ENCODE peak calls at places on chromosomes 11 and 22, in four cellular contexts. One of them, this sample, is unnamed.

GRCh38 chr11:8081591-8082021 is 595 bp downstream of the TUB start:
- DNase-seq in NB4: no peak
- DNase-seq in fibroblast of lung: peak; percentile 21
- DNase-seq in LNCaP clone FGC: no peak
- DNase-seq in this sample: no peak

GRCh38 chr11:88480217-88480616 is 142.7 kb upstream of the CTSC start:
- DNase-seq in NB4: no peak
- DNase-seq in fibroblast of lung: peak; percentile 75
- DNase-seq in LNCaP clone FGC: no peak
- DNase-seq in this sample: peak; percentile 69

GRCh38 chr11:122440783-122441701 is 214.5 kb upstream of the UBASH3B start:
- DNase-seq in NB4: peak; percentile 52
- DNase-seq in fibroblast of lung: peak; percentile 48
- DNase-seq in LNCaP clone FGC: no peak
- DNase-seq in this sample: no peak

GRCh38 chr11:2691991-2692841 is 7.6 kb downstream of the KCNQ1OT1 start:
- DNase-seq in NB4: no peak
- DNase-seq in fibroblast of lung: no peak
- DNase-seq in LNCaP clone FGC: no peak
- DNase-seq in this sample: peak; percentile 49

GRCh38 chr22:40076702-40077645 is 82.2 kb downstream of the FAM83F start:
- DNase-seq in NB4: peak; percentile 8
- DNase-seq in fibroblast of lung: peak; percentile 36
- DNase-seq in LNCaP clone FGC: no peak
- DNase-seq in this sample: no peak

GRCh38 chr11:47642099-47642855 is at the start of gene MTCH2:
- DNase-seq in NB4: peak; percentile 98
- DNase-seq in fibroblast of lung: peak; percentile 98
- DNase-seq in LNCaP clone FGC: peak; percentile 89
- DNase-seq in this sample: peak; percentile 97

GRCh38 chr11:44559207-44559943 is 6.1 kb upstream of the CD82 start:
- DNase-seq in NB4: peak; percentile 82
- DNase-seq in fibroblast of lung: no peak
- DNase-seq in LNCaP clone FGC: no peak
- DNase-seq in this sample: no peak

GRCh38 chr11:134050541-134051383 is 18.1 kb upstream of the JAM3 start:
- DNase-seq in NB4: peak; percentile 70
- DNase-seq in fibroblast of lung: peak; percentile 56
- DNase-seq in LNCaP clone FGC: no peak
- DNase-seq in this sample: peak; percentile 68

GRCh38 chr11:8068605-8069221 is 12.3 kb upstream of the TUB start:
- DNase-seq in NB4: no peak
- DNase-seq in fibroblast of lung: peak; percentile 92
- DNase-seq in LNCaP clone FGC: peak; percentile 46
- DNase-seq in this sample: peak; percentile 64

GRCh38 chr22:46263208-46263575 is at the start of gene PKDREJ:
- DNase-seq in NB4: no peak
- DNase-seq in fibroblast of lung: no peak
- DNase-seq in LNCaP clone FGC: no peak
- DNase-seq in this sample: no peak

GRCh38 chr22:45503816-45504702 is 1.4 kb downstream of the FBLN1 start:
- DNase-seq in NB4: peak; percentile 68
- DNase-seq in fibroblast of lung: peak; percentile 63
- DNase-seq in LNCaP clone FGC: no peak
- DNase-seq in this sample: peak; percentile 57

GRCh38 chr22:20434264-20434751 is 3.3 kb downstream of the SCARF2 start:
- DNase-seq in NB4: no peak
- DNase-seq in fibroblast of lung: no peak
- DNase-seq in LNCaP clone FGC: no peak
- DNase-seq in this sample: no peak

GRCh38 chr22:35835267-35835997 is 117.8 kb downstream of the APOL5 start:
- DNase-seq in NB4: no peak
- DNase-seq in fibroblast of lung: no peak
- DNase-seq in LNCaP clone FGC: no peak
- DNase-seq in this sample: peak; percentile 62

GRCh38 chr11:65899356-65900124 is 648 bp downstream of the FOSL1 start:
- DNase-seq in NB4: peak; percentile 91
- DNase-seq in fibroblast of lung: peak; percentile 71
- DNase-seq in LNCaP clone FGC: no peak
- DNase-seq in this sample: no peak

GRCh38 chr11:76642341-76642740 is 28.2 kb downstream of the LRRC32 start:
- DNase-seq in NB4: no peak
- DNase-seq in fibroblast of lung: no peak
- DNase-seq in LNCaP clone FGC: no peak
- DNase-seq in this sample: no peak

GRCh38 chr11:131447268-131447667 is 76.9 kb downstream of the NTM start:
- DNase-seq in NB4: no peak
- DNase-seq in fibroblast of lung: no peak
- DNase-seq in LNCaP clone FGC: no peak
- DNase-seq in this sample: no peak

GRCh38 chr11:100630898-100631297 is 56.2 kb upstream of the ARHGAP42 start:
- DNase-seq in NB4: no peak
- DNase-seq in fibroblast of lung: no peak
- DNase-seq in LNCaP clone FGC: no peak
- DNase-seq in this sample: no peak

GRCh38 chr11:2581151-2581930 is 118.5 kb downstream of the KCNQ1OT1 start:
- DNase-seq in NB4: no peak
- DNase-seq in fibroblast of lung: no peak
- DNase-seq in LNCaP clone FGC: no peak
- DNase-seq in this sample: no peak

GRCh38 chr22:18000441-18001039 is 23.8 kb downstream of the MICAL3 start:
- DNase-seq in NB4: peak; percentile 25
- DNase-seq in fibroblast of lung: no peak
- DNase-seq in LNCaP clone FGC: no peak
- DNase-seq in this sample: peak; percentile 27

GRCh38 chr11:43555811-43556210 is 124.7 kb upstream of the HSD17B12 start:
- DNase-seq in NB4: no peak
- DNase-seq in fibroblast of lung: peak; percentile 58
- DNase-seq in LNCaP clone FGC: no peak
- DNase-seq in this sample: peak; percentile 6

GRCh38 chr11:45994421-45995341 is 72.2 kb downstream of the LARGE2 start:
- DNase-seq in NB4: peak; percentile 6
- DNase-seq in fibroblast of lung: peak; percentile 78
- DNase-seq in LNCaP clone FGC: no peak
- DNase-seq in this sample: no peak

GRCh38 chr11:110297082-110297725 is 790 bp upstream of the RDX start:
- DNase-seq in NB4: peak; percentile 7
- DNase-seq in fibroblast of lung: peak; percentile 12
- DNase-seq in LNCaP clone FGC: peak; percentile 50
- DNase-seq in this sample: peak; percentile 21

GRCh38 chr22:50182176-50183081 is 3.3 kb upstream of the TRABD start:
- DNase-seq in NB4: no peak
- DNase-seq in fibroblast of lung: no peak
- DNase-seq in LNCaP clone FGC: peak; percentile 81
- DNase-seq in this sample: no peak

GRCh38 chr11:129992161-129992944 is 10.3 kb downstream of the PRDM10 start:
- DNase-seq in NB4: peak; percentile 81
- DNase-seq in fibroblast of lung: peak; percentile 8
- DNase-seq in LNCaP clone FGC: no peak
- DNase-seq in this sample: peak; percentile 81

GRCh38 chr11:10305964-10306918 is 1.4 kb downstream of the ADM start:
- DNase-seq in NB4: peak; percentile 65
- DNase-seq in fibroblast of lung: peak; percentile 37
- DNase-seq in LNCaP clone FGC: no peak
- DNase-seq in this sample: peak; percentile 40

GRCh38 chr22:24285245-24285644 is 14.6 kb downstream of the SPECC1L start:
- DNase-seq in NB4: no peak
- DNase-seq in fibroblast of lung: peak; percentile 42
- DNase-seq in LNCaP clone FGC: no peak
- DNase-seq in this sample: no peak

GRCh38 chr11:19723572-19724342 is 11.1 kb downstream of the NAV2 start:
- DNase-seq in NB4: no peak
- DNase-seq in fibroblast of lung: peak; percentile 61
- DNase-seq in LNCaP clone FGC: no peak
- DNase-seq in this sample: peak; percentile 67

GRCh38 chr11:107859459-107860239 is 1.1 kb upstream of the SLC35F2 start:
- DNase-seq in NB4: peak; percentile 50
- DNase-seq in fibroblast of lung: no peak
- DNase-seq in LNCaP clone FGC: peak; percentile 75
- DNase-seq in this sample: peak; percentile 72

GRCh38 chr11:46330887-46331652 is 16.2 kb upstream of the DGKZ start:
- DNase-seq in NB4: peak; percentile 69
- DNase-seq in fibroblast of lung: no peak
- DNase-seq in LNCaP clone FGC: no peak
- DNase-seq in this sample: no peak

GRCh38 chr22:20015971-20016733 is 471 bp downstream of the ARVCF start:
- DNase-seq in NB4: peak; percentile 44
- DNase-seq in fibroblast of lung: no peak
- DNase-seq in LNCaP clone FGC: no peak
- DNase-seq in this sample: no peak

GRCh38 chr22:48811885-48812284 is 1015.8 kb downstream of the BRD1 start:
- DNase-seq in NB4: no peak
- DNase-seq in fibroblast of lung: no peak
- DNase-seq in LNCaP clone FGC: no peak
- DNase-seq in this sample: no peak
- TF ChIP-seq CTCF in NB4: no peak
- TF ChIP-seq CTCF in fibroblast of lung: no peak
- TF ChIP-seq CTCF in LNCaP clone FGC: no peak
- TF ChIP-seq CTCF in this sample: no peak

GRCh38 chr11:24779791-24780190 is 282.9 kb downstream of the LUZP2 start:
- DNase-seq in NB4: no peak
- DNase-seq in fibroblast of lung: peak; percentile 31
- DNase-seq in LNCaP clone FGC: no peak
- DNase-seq in this sample: peak; percentile 12
- TF ChIP-seq CTCF in NB4: no peak
- TF ChIP-seq CTCF in fibroblast of lung: no peak
- TF ChIP-seq CTCF in LNCaP clone FGC: peak; percentile 2
- TF ChIP-seq CTCF in this sample: no peak

GRCh38 chr11:116603783-116604323 is 168.9 kb downstream of the BUD13 start:
- DNase-seq in NB4: no peak
- DNase-seq in fibroblast of lung: no peak
- DNase-seq in LNCaP clone FGC: no peak
- DNase-seq in this sample: no peak

GRCh38 chr11:116607027-116607426 is 165.8 kb downstream of the BUD13 start:
- DNase-seq in NB4: peak; percentile 18
- DNase-seq in fibroblast of lung: no peak
- DNase-seq in LNCaP clone FGC: no peak
- DNase-seq in this sample: no peak

GRCh38 chr11:116606060-116606459 is 166.7 kb downstream of the BUD13 start:
- DNase-seq in NB4: no peak
- DNase-seq in fibroblast of lung: no peak
- DNase-seq in LNCaP clone FGC: no peak
- DNase-seq in this sample: no peak

GRCh38 chr11:116602637-116602942 is 170.2 kb downstream of the BUD13 start:
- DNase-seq in NB4: no peak
- DNase-seq in fibroblast of lung: no peak
- DNase-seq in LNCaP clone FGC: no peak
- DNase-seq in this sample: no peak

GRCh38 chr11:116605543-116605942 is 167.2 kb downstream of the BUD13 start:
- DNase-seq in NB4: peak; percentile 65
- DNase-seq in fibroblast of lung: no peak
- DNase-seq in LNCaP clone FGC: peak; percentile 23
- DNase-seq in this sample: peak; percentile 71
- TF ChIP-seq CTCF in NB4: peak; percentile 74
- TF ChIP-seq CTCF in fibroblast of lung: peak; percentile 12
- TF ChIP-seq CTCF in LNCaP clone FGC: peak; percentile 65
- TF ChIP-seq CTCF in this sample: peak; percentile 16

GRCh38 chr22:38513063-38513462 is 7.0 kb upstream of the DDX17 start:
- DNase-seq in NB4: peak; percentile 30
- DNase-seq in fibroblast of lung: no peak
- DNase-seq in LNCaP clone FGC: no peak
- DNase-seq in this sample: no peak
- TF ChIP-seq CTCF in NB4: peak; percentile 11
- TF ChIP-seq CTCF in fibroblast of lung: no peak
- TF ChIP-seq CTCF in LNCaP clone FGC: peak; percentile 19
- TF ChIP-seq CTCF in this sample: no peak

DNA sequence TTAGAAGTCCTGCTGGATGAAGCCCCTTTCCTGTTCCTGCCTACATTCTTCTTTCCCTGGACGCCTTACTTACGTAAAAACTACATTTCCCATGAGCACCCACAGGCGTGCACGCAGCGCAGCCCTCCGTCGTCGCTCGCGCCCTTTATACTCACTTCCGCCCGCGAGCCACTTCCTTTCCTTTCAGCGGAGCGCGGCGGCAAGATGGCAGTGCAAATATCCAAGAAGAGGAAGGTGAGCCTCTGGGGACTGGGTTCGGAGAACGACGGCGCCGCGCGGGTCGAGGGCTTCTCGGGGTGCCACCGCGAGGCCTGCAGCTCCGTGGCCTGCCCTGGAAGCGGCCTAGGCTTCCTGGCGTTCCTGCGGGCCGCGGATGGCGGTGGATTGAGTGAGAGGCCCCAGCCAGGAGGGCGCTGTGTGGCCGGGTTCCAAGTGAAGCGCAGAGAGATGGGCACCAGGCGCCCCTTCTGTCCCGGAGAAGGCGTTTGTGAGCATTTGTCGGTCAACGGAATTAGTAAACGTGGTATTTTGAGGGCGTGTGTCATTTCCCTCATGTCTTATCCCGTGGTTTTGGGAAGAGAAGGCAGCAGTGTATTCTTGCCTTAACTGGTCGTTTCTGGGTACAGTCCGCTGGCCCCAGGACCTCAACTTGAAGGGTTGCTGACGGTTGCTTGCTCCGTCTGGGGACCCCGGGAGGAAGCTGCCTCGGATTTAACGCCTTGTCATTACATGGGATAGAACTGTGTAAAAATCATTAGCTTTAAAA is at the start of gene RPS3:
- DNase-seq in NB4: peak; percentile 96
- DNase-seq in fibroblast of lung: peak; percentile 92
- DNase-seq in LNCaP clone FGC: peak; percentile 76
- DNase-seq in this sample: peak; percentile 93
- TF ChIP-seq CTCF in NB4: peak; percentile 12
- TF ChIP-seq CTCF in fibroblast of lung: no peak
- TF ChIP-seq CTCF in LNCaP clone FGC: no peak
- TF ChIP-seq CTCF in this sample: no peak

DNA sequence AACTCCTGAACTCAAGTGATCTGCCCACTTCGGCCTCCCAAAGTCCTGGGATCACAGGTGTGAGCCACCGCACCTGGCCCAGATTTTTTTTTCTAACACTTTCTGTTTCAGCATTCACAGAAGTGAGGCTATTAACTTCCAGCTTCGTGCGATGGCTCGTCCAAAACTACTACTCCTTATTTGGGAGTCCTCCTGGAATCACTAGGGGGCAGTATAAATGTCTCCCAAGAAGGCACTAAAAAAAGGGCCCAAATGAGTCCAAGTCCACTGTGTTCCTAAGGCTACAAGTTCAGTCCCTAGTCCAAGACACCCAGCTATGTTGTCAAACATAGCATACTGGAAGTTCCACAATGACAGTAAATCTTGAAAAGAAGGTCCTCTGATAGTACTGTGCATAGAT is 63.2 kb upstream of the BIRC3 start:
- DNase-seq in NB4: peak; percentile 38
- DNase-seq in fibroblast of lung: no peak
- DNase-seq in LNCaP clone FGC: no peak
- DNase-seq in this sample: peak; percentile 36
- TF ChIP-seq CTCF in NB4: peak; percentile 43
- TF ChIP-seq CTCF in fibroblast of lung: no peak
- TF ChIP-seq CTCF in LNCaP clone FGC: peak; percentile 24
- TF ChIP-seq CTCF in this sample: peak; percentile 28

This sample was measured in MCF 10A.